ENCODE peak calls at places on chromosomes 13 and 19, in seven cellular contexts. Z is GM23338; T is A549; A is activated naive CD8-positive, alpha-beta T cell treated with anti-CD3 and anti-CD28 coated beads, Interleukin-2, amount 50 U/mL, for 16 hours; S is HTR-8/SVneo; N is cardiac fibroblast; I is HuH-7. K is an unnamed sample.
A peak's percentile ranks its signal among the peaks of the same experiment; 100 is the strongest.

GRCh38 chr13:59270327-59270726 is 893.4 kb downstream of the DIAPH3 start:
- DNase-seq in Z (no peak), S (no peak), T (no peak), N (peak; percentile 17), A (no peak), I (no peak), K (no peak)

GRCh38 chr13:49265822-49266221 is 18.1 kb downstream of the CDADC1 start:
- DNase-seq in A (no peak), N (peak; percentile 1), Z (no peak), T (no peak), I (no peak), S (no peak), K (no peak)

GRCh38 chr13:97026759-97027555 is 32.7 kb upstream of the OXGR1 start:
- DNase-seq in T (no peak), I (no peak), N (no peak), Z (no peak), A (no peak), S (no peak), K (no peak)

GRCh38 chr19:49932731-49933131 is 3.4 kb upstream of the NUP62 start:
- DNase-seq in Z (no peak), N (no peak), T (no peak), I (no peak), S (no peak), A (no peak), K (no peak)

GRCh38 chr13:101880581-101880980 is 428.1 kb downstream of the ITGBL1 start:
- DNase-seq in I (no peak), Z (no peak), N (no peak), A (no peak), T (no peak), S (no peak), K (no peak)

GRCh38 chr13:45416521-45417125 is 1.6 kb downstream of the SLC25A30 start:
- DNase-seq in A (no peak), Z (no peak), T (no peak), I (no peak), S (no peak), N (no peak), K (no peak)

GRCh38 chr13:50678464-50679162 is 164.9 kb downstream of the DLEU7 start:
- DNase-seq in N (peak; percentile 96), I (no peak), T (no peak), Z (no peak), A (no peak), S (peak; percentile 9), K (no peak)

GRCh38 chr19:47572635-47573034 is 313 bp downstream of the ZNF541 start:
- DNase-seq in T (no peak), A (no peak), I (no peak), N (no peak), S (no peak), Z (no peak), K (no peak)

GRCh38 chr19:11873762-11874161 is 13.8 kb upstream of the ZNF69 start:
- DNase-seq in I (no peak), T (no peak), N (no peak), Z (no peak), A (no peak), S (no peak), K (no peak)

GRCh38 chr19:6065685-6066365 is 44.5 kb downstream of the RFX2 start:
- DNase-seq in I (peak; percentile 52), Z (peak; percentile 71), A (no peak), S (no peak), T (peak; percentile 66), N (no peak), K (peak; percentile 37)

GRCh38 chr13:113663934-113664333 is 3.1 kb upstream of the GRK1 start:
- DNase-seq in A (no peak), T (no peak), Z (no peak), S (no peak), I (no peak), N (no peak), K (no peak)

GRCh38 chr19:40269216-40269940 is 15.8 kb downstream of the AKT2 start:
- DNase-seq in T (no peak), S (no peak), A (no peak), N (no peak), Z (no peak), I (no peak), K (no peak)

GRCh38 chr19:47703301-47703700 is 9.9 kb upstream of the EHD2 start:
- DNase-seq in S (no peak), Z (no peak), A (no peak), T (no peak), N (no peak), I (no peak), K (no peak)

GRCh38 chr19:919157-920050 is 2.3 kb downstream of the KISS1R start:
- DNase-seq in T (no peak), S (no peak), A (no peak), N (no peak), Z (peak; percentile 75), I (no peak), K (no peak)

GRCh38 chr19:6730153-6730804 is 7.1 kb downstream of the GPR108 start:
- DNase-seq in Z (peak; percentile 98), N (no peak), I (peak; percentile 76), A (no peak), T (peak; percentile 49), S (no peak), K (no peak)

GRCh38 chr13:50213526-50213925 is 198.3 kb downstream of the KCNRG start:
- DNase-seq in S (no peak), I (no peak), T (no peak), N (no peak), A (no peak), Z (no peak), K (no peak)

GRCh38 chr13:65926750-65927171 is 1303.4 kb downstream of the PCDH9 start:
- DNase-seq in T (peak; percentile 0), I (peak; percentile 8), Z (peak; percentile 75), A (no peak), N (no peak), S (no peak), K (no peak)

GRCh38 chr13:113670541-113670940 is 3.5 kb downstream of the GRK1 start:
- DNase-seq in Z (no peak), I (no peak), T (no peak), A (no peak), N (no peak), S (no peak), K (no peak)

GRCh38 chr13:69857188-69857821 is 250.3 kb upstream of the ATXN8OS start:
- DNase-seq in A (no peak), N (peak; percentile 57), I (no peak), T (peak; percentile 0), Z (peak; percentile 82), S (peak; percentile 2), K (no peak)

GRCh38 chr19:18292460-18292809 is 11.0 kb upstream of the JUND start:
- DNase-seq in T (peak; percentile 30), N (peak; percentile 47), A (no peak), I (no peak), Z (peak; percentile 70), S (no peak), K (no peak)

GRCh38 chr19:2722541-2723344 is 1.6 kb upstream of the DIRAS1 start:
- DNase-seq in N (peak; percentile 76), A (no peak), S (peak; percentile 77), Z (peak; percentile 29), T (peak; percentile 67), I (no peak), K (no peak)

GRCh38 chr19:54517483-54517882 is 14.9 kb downstream of the LAIR2 start:
- DNase-seq in S (peak; percentile 49), A (no peak), N (peak; percentile 48), T (peak; percentile 29), Z (peak; percentile 78), I (peak; percentile 54), K (no peak)

GRCh38 chr19:35942235-35942634 is 6.1 kb downstream of the LRFN3 start:
- DNase-seq in Z (no peak), N (no peak), T (no peak), A (no peak), S (no peak), I (no peak), K (no peak)

GRCh38 chr13:79393564-79394249 is 12.3 kb downstream of the RBM26 start:
- DNase-seq in I (peak; percentile 17), T (no peak), A (no peak), Z (no peak), N (no peak), S (no peak), K (no peak)

GRCh38 chr19:46813570-46814358 is 25.4 kb upstream of the SLC1A5 start:
- DNase-seq in T (peak; percentile 47), N (peak; percentile 84), S (no peak), Z (no peak), A (no peak), I (no peak), K (no peak)

GRCh38 chr19:41114132-41114531 is at the start of gene CYP2F1:
- DNase-seq in Z (no peak), A (no peak), I (no peak), S (no peak), T (no peak), N (no peak), K (no peak)

K was measured in activated CD8-positive, alpha-beta memory T cell treated with anti-CD3 and anti-CD28 coated beads for 4 hours.